ENCODE peak calls at places on chromosomes 6 and 20, in six cellular contexts. E, Q, M, A, C and P are unnamed samples.

GRCh38 chr6:149210376-149210775 is 107.1 kb upstream of the TAB2 start:
- DNase-seq in C (no peak), A (no peak), Q (no peak), E (no peak), M (no peak), P (no peak)

GRCh38 chr6:67000121-67000520 is 1293.1 kb upstream of the EYS start:
- DNase-seq in Q (no peak), C (no peak), M (no peak), A (no peak), E (no peak), P (no peak)

GRCh38 chr6:154593122-154593521 is 82.6 kb upstream of the CNKSR3 start:
- DNase-seq in A (no peak), E (no peak), C (no peak), Q (peak; percentile 60), M (peak; percentile 99), P (peak; percentile 56)

GRCh38 chr20:50694379-50695143 is 3.2 kb upstream of the RIPOR3 start:
- DNase-seq in A (no peak), M (no peak), E (no peak), C (no peak), Q (no peak), P (no peak)

GRCh38 chr20:25486377-25486776 is 78.9 kb downstream of the GINS1 start:
- DNase-seq in M (no peak), Q (no peak), C (no peak), A (no peak), E (no peak), P (no peak)

GRCh38 chr20:25867776-25868649 is 171.4 kb upstream of the ZNF337 start:
- DNase-seq in A (peak; percentile 67), C (peak; percentile 43), E (peak; percentile 85), M (peak; percentile 94), Q (peak; percentile 84), P (peak; percentile 75)

GRCh38 chr6:148799647-148800046 is 52.8 kb downstream of the UST start:
- DNase-seq in M (no peak), E (no peak), Q (no peak), A (no peak), C (no peak), P (no peak)

GRCh38 chr6:89372506-89372901 is 20.0 kb upstream of the UBE2J1 start:
- DNase-seq in M (peak; percentile 50), E (no peak), C (no peak), A (peak; percentile 41), Q (no peak), P (no peak)